ENCODE peak calls at places on chromosomes 1 and 21, in ten cellular contexts. M is A549, D is body of pancreas, R is testis, U is adrenal gland, Q is lower leg skin, F is breast epithelium, J is GM12878, H is stomach, G is ovary. Z is an unnamed sample.

GRCh38 chr1:44249543-44249942 is 36.3 kb downstream of the DMAP1 start:
- DNase-seq in M (no peak), D (peak), R (peak), U (peak), Q (no peak), F (no peak), J (no peak), H (no peak), G (peak), Z (no peak)

GRCh38 chr1:53266038-53266437 is 27.7 kb upstream of the MAGOH start:
- DNase-seq in M (peak), D (no peak), R (no peak), U (no peak), Q (no peak), F (no peak), J (no peak), H (no peak), G (no peak), Z (no peak)

GRCh38 chr1:196535727-196536126 is 72.5 kb downstream of the KCNT2 start:
- DNase-seq in M (no peak), D (no peak), R (no peak), U (no peak), Q (no peak), F (no peak), J (no peak), H (no peak), G (no peak), Z (no peak)

GRCh38 chr1:155729031-155729898 is 40.4 kb downstream of the DAP3 start:
- DNase-seq in M (peak), D (peak), R (peak), U (peak), Q (peak), F (peak), J (no peak), H (peak), G (peak), Z (no peak)

GRCh38 chr1:223345720-223346119 is 18.3 kb downstream of the SUSD4 start:
- DNase-seq in M (no peak), D (no peak), R (no peak), U (no peak), Q (peak), F (no peak), J (no peak), H (no peak), G (no peak), Z (no peak)

GRCh38 chr1:197139169-197139568 is 7.3 kb downstream of the ASPM start:
- DNase-seq in M (no peak), D (no peak), R (no peak), U (no peak), Q (no peak), F (no peak), J (no peak), H (no peak), G (no peak), Z (no peak)

GRCh38 chr1:83583351-83584014 is 415.4 kb downstream of the TTLL7 start:
- DNase-seq in M (no peak), D (no peak), R (no peak), U (no peak), Q (no peak), F (no peak), J (no peak), H (no peak), G (no peak), Z (peak)

GRCh38 chr1:160204526-160205241 is 500 bp upstream of the PEA15 start:
- DNase-seq in M (no peak), D (no peak), R (no peak), U (no peak), Q (peak), F (no peak), J (peak), H (no peak), G (no peak), Z (no peak)

GRCh38 chr1:47554082-47554481 is 116.2 kb downstream of the FOXD2 start:
- DNase-seq in M (no peak), D (no peak), R (peak), U (peak), Q (no peak), F (no peak), J (no peak), H (no peak), G (no peak), Z (no peak)

GRCh38 chr1:150567717-150568561 is 11.5 kb downstream of the MCL1 start:
- DNase-seq in M (peak), D (peak), R (peak), U (peak), Q (peak), F (peak), J (no peak), H (peak), G (peak), Z (no peak)

GRCh38 chr21:15007716-15008296 is 57.0 kb downstream of the NRIP1 start:
- DNase-seq in M (no peak), D (no peak), R (peak), U (no peak), Q (no peak), F (no peak), J (no peak), H (no peak), G (no peak), Z (no peak)

GRCh38 chr21:31873696-31874599 is 1.1 kb downstream of the HUNK start:
- DNase-seq in M (peak), D (peak), R (peak), U (peak), Q (peak), F (no peak), J (no peak), H (peak), G (peak), Z (no peak)

GRCh38 chr1:204545881-204546280 is 29.7 kb downstream of the MDM4 start:
- DNase-seq in M (no peak), D (no peak), R (no peak), U (no peak), Q (no peak), F (no peak), J (no peak), H (no peak), G (no peak), Z (no peak)

GRCh38 chr1:231420959-231421615 is 1.0 kb downstream of the EGLN1 start:
- DNase-seq in M (no peak), D (peak), R (peak), U (peak), Q (peak), F (peak), J (no peak), H (peak), G (peak), Z (no peak)

GRCh38 chr1:225897595-225898514 is 8.9 kb upstream of the LEFTY1 start:
- DNase-seq in M (no peak), D (no peak), R (no peak), U (no peak), Q (no peak), F (no peak), J (no peak), H (no peak), G (no peak), Z (no peak)

GRCh38 chr1:87600848-87601247 is 272.2 kb downstream of the LMO4 start:
- DNase-seq in M (no peak), D (no peak), R (no peak), U (no peak), Q (no peak), F (no peak), J (no peak), H (no peak), G (no peak), Z (no peak)

GRCh38 chr1:55331355-55331754 is 116.2 kb upstream of the USP24 start:
- DNase-seq in M (no peak), D (no peak), R (no peak), U (no peak), Q (no peak), F (no peak), J (no peak), H (no peak), G (no peak), Z (no peak)

GRCh38 chr1:45543599-45544417 is 6.8 kb upstream of the AKR1A1 start:
- DNase-seq in M (no peak), D (peak), R (peak), U (peak), Q (peak), F (no peak), J (peak), H (peak), G (peak), Z (no peak)

GRCh38 chr1:201876148-201876547 is 12.6 kb upstream of the SHISA4 start:
- DNase-seq in M (no peak), D (no peak), R (no peak), U (no peak), Q (no peak), F (no peak), J (no peak), H (no peak), G (no peak), Z (no peak)

GRCh38 chr1:6962956-6963915 is 178.0 kb downstream of the CAMTA1 start:
- DNase-seq in M (peak), D (peak), R (peak), U (peak), Q (peak), F (no peak), J (peak), H (peak), G (peak), Z (no peak)
- TF ChIP-seq CTCF in M (peak), D (no peak), R (no peak), U (no peak), Q (no peak), F (no peak), J (no peak), H (no peak), G (no peak), Z (no peak)

GRCh38 chr1:110375490-110375889 is 15.3 kb downstream of the SLC16A4 start:
- DNase-seq in M (no peak), D (no peak), R (no peak), U (no peak), Q (no peak), F (no peak), J (no peak), H (no peak), G (no peak), Z (no peak)

GRCh38 chr1:110385369-110385768 is 5.5 kb downstream of the SLC16A4 start:
- DNase-seq in M (no peak), D (no peak), R (no peak), U (no peak), Q (no peak), F (no peak), J (no peak), H (no peak), G (no peak), Z (no peak)

GRCh38 chr1:110384581-110385321 is 6.1 kb downstream of the SLC16A4 start:
- DNase-seq in M (no peak), D (no peak), R (no peak), U (no peak), Q (no peak), F (no peak), J (peak), H (no peak), G (no peak), Z (no peak)

GRCh38 chr1:110383311-110383990 is 7.4 kb downstream of the SLC16A4 start:
- DNase-seq in M (no peak), D (no peak), R (no peak), U (no peak), Q (no peak), F (no peak), J (no peak), H (no peak), G (no peak), Z (no peak)

GRCh38 chr1:110380667-110381283 is 10.1 kb downstream of the SLC16A4 start:
- DNase-seq in M (no peak), D (no peak), R (no peak), U (no peak), Q (no peak), F (no peak), J (no peak), H (no peak), G (no peak), Z (no peak)
- TF ChIP-seq POLR2A in M (no peak), D (no peak), R (no peak), U (no peak), Q (no peak), F (no peak), J (no peak), H (no peak), G (no peak), Z (no peak)

DNA sequence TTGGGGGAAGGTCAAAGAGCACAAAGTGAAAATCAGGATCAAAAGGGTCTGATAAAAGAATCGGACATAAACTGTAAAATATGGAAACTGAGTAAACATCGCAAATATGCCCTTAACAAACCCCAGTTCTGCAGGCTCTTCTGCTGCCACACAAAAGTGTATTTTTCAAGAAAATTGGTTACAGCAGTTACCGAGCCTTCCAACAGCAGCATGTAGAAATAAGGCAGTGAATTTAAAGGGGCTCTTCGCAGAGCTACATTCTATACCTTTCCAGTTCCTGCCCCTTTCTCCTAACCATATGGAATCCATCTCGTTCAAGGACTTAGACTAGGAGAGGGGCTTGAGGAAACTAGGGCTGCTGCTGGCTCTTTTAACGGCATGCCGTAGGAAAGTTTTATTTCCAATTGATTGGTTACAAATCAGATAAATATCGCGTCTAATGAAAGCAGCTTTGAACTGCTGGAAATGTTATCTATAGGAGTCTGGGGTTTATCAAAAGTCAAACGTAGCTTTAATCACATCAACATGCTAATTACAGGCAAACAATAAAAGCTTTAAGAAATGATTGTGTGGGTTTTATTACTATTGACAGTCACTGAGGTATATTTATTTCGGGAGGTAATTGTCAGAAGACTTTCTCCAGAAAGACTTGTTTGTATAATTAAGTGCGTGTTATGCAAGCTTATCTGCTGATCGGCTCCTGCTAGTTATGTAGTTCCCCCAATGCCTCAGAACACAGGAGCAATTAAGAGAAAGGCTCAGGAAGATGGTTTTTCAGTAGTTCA is 59.1 kb downstream of the GORAB start:
- DNase-seq in M (no peak), D (no peak), R (no peak), U (no peak), Q (no peak), F (no peak), J (no peak), H (no peak), G (no peak), Z (no peak)
- TF ChIP-seq CTCF in M (no peak), D (no peak), R (no peak), U (no peak), Q (no peak), F (no peak), J (no peak), H (no peak), G (no peak), Z (no peak)

DNA sequence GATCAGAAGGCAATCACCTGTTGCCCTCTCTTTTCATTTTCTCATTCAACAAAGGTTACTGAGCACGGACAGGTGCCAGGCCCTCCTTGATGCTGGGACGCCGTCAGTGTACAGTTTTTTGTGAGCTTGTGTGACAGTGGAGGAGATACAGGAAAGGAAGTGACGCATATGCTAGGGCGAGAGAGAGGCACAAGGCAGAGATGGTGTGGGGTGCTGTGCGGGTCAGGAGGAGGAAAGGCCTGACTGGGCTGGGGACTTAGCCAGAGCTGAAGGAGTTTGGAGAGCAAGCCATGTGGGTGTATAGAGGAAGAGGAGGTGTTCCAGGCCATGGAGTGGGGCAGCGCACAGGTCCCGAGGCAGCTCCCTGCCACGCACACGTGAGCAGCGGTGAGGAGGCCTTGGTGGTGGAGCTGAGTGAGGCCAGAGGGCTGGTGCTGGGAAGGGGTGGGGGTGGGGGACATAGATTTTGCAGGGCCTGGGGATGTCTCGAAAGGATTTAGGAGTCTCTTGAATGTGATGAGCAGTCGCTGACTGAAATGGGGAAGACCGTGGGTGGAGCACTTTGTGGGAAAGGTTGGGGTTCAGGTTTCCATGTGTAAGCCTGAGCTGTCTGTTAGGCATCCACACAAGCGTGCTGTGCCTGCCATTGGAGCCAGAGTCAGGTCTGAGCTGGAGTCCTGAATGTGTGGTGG is 46.0 kb downstream of the TRAPPC10 start:
- DNase-seq in M (no peak), D (no peak), R (no peak), U (no peak), Q (peak), F (no peak), J (no peak), H (no peak), G (no peak), Z (no peak)
- TF ChIP-seq POLR2A in M (no peak), D (no peak), R (no peak), U (no peak), Q (no peak), F (no peak), J (peak), H (no peak), G (no peak), Z (no peak)

GRCh38 chr1:93878501-93878888 is 511 bp downstream of the DNTTIP2 start:
- DNase-seq in M (peak), D (peak), R (peak), U (peak), Q (peak), F (peak), J (no peak), H (peak), G (peak), Z (no peak)

GRCh38 chr1:93877529-93877928 is 1.5 kb downstream of the DNTTIP2 start:
- DNase-seq in M (no peak), D (no peak), R (no peak), U (no peak), Q (no peak), F (no peak), J (no peak), H (no peak), G (no peak), Z (no peak)

GRCh38 chr1:93878889-93879586 is at the start of gene DNTTIP2:
- DNase-seq in M (peak), D (peak), R (peak), U (peak), Q (peak), F (peak), J (peak), H (peak), G (peak), Z (peak)

GRCh38 chr1:93880731-93881130 is 1.7 kb upstream of the DNTTIP2 start:
- DNase-seq in M (no peak), D (no peak), R (no peak), U (no peak), Q (no peak), F (no peak), J (no peak), H (no peak), G (no peak), Z (no peak)

DNA sequence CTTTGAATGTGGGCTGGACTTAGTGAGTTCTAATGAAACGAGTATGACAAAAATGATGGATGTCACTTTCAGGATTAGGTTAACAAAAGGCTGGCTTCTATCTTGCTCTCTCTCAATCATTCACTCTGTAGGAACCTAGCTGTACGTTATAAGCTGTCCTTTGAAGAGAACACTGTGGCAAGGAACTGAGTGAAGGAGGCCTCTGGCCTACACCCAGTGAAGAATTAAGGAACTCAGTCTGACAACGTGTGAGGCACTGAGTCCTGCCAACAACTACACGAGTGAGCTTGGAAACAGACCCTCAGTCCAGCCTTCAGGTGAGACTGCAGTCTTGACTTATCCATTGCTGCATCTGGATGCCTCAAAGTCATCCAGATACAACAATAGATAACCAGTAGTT is 3.3 kb upstream of the DNTTIP2 start:
- DNase-seq in M (no peak), D (no peak), R (no peak), U (no peak), Q (no peak), F (no peak), J (no peak), H (no peak), G (no peak), Z (no peak)
- TF ChIP-seq CTCF in M (no peak), D (no peak), R (no peak), U (no peak), Q (no peak), F (no peak), J (no peak), H (no peak), G (no peak), Z (no peak)

GRCh38 chr1:19647643-19648042 is 3.5 kb downstream of the NBL1 start:
- DNase-seq in M (no peak), D (no peak), R (no peak), U (no peak), Q (no peak), F (no peak), J (no peak), H (no peak), G (peak), Z (no peak)

GRCh38 chr1:19644761-19645543 is 841 bp downstream of the NBL1 start:
- DNase-seq in M (no peak), D (no peak), R (no peak), U (no peak), Q (no peak), F (no peak), J (no peak), H (peak), G (peak), Z (no peak)

GRCh38 chr1:19645544-19646252 is 1.6 kb downstream of the NBL1 start:
- DNase-seq in M (no peak), D (no peak), R (peak), U (no peak), Q (no peak), F (no peak), J (no peak), H (no peak), G (peak), Z (no peak)

GRCh38 chr1:19646771-19647319 is 2.7 kb downstream of the NBL1 start:
- DNase-seq in M (no peak), D (no peak), R (no peak), U (no peak), Q (no peak), F (no peak), J (no peak), H (no peak), G (no peak), Z (no peak)

GRCh38 chr1:19646366-19646765 is 2.3 kb downstream of the NBL1 start:
- DNase-seq in M (no peak), D (no peak), R (no peak), U (no peak), Q (no peak), F (no peak), J (no peak), H (peak), G (peak), Z (no peak)
- TF ChIP-seq POLR2A in M (no peak), D (no peak), R (no peak), U (no peak), Q (no peak), F (no peak), J (no peak), H (no peak), G (no peak), Z (no peak)

DNA sequence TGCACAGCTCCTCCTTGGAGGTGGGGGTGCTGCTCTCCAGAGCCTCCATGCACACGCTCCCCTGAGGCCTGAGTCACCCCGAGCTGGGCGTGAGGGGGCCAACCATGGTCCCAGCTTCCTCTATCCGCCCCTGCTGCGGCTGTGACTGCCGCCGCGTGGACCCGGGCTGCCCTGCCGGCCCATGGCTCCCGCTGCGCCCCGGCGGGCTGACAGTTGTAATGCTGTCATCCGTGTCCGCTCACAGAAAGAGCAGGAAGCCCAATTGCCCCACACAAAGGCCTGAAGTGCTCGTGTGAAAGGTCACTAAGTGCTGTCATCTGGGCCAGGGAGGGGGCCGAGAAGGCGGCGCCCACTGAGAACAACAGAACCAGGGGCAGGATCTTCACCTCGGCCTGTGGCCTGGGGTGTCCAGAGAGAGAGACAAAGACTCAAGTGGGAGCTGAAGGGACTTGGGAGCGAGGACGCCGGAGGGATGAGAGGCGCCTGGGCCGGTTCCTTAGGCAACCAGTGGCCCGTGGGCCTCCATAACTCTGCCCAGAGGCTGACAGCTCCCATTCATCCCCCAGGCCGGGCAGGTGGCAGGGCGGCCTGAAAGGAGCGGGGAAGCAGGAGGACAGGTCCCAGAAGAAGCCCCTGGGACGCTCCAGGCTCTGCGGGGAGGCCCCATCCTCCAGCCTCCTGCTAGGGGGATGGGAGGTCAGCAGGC is 31.5 kb downstream of the OLIG1 start:
- DNase-seq in M (no peak), D (no peak), R (no peak), U (no peak), Q (peak), F (no peak), J (no peak), H (no peak), G (no peak), Z (no peak)
- TF ChIP-seq CTCF in M (no peak), D (no peak), R (no peak), U (no peak), Q (no peak), F (no peak), J (no peak), H (no peak), G (no peak), Z (no peak)

GRCh38 chr21:41171210-41171609 is 3.2 kb downstream of the BACE2 start:
- DNase-seq in M (no peak), D (peak), R (no peak), U (no peak), Q (peak), F (peak), J (no peak), H (peak), G (no peak), Z (no peak)
- TF ChIP-seq POLR2A in M (no peak), D (peak), R (no peak), U (no peak), Q (no peak), F (no peak), J (no peak), H (no peak), G (no peak), Z (no peak)

Z was measured in esophagus muscularis mucosa.